ENCODE peak calls at places on chromosomes 12 and 14, in eight cellular contexts. I is psoas muscle; B is osteoblast; M is MM.1S; Q is GM23248; U is testis; J is WERI-Rb-1; E is CD8-positive, alpha-beta memory T cell. C is an unnamed sample.

GRCh38 chr14:93957333-93957710 is 19.0 kb downstream of the ASB2 start:
- DNase-seq in I (peak; percentile 56), B (no peak), M (no peak), Q (no peak), U (no peak), J (no peak), E (no peak), C (no peak)

GRCh38 chr12:126616441-126616840 is 1551.2 kb downstream of the AACS start:
- DNase-seq in I (no peak), B (no peak), M (no peak), Q (no peak), U (no peak), J (no peak), E (no peak), C (no peak)

GRCh38 chr12:69068431-69068830 is 135.5 kb upstream of the CPM start:
- DNase-seq in I (no peak), B (no peak), M (no peak), Q (peak; percentile 58), U (no peak), J (no peak), E (no peak), C (no peak)

GRCh38 chr12:26298785-26299621 is 103.6 kb downstream of the SSPN start:
- DNase-seq in I (no peak), B (peak; percentile 73), M (peak; percentile 90), Q (peak; percentile 92), U (no peak), J (no peak), E (no peak), C (no peak)

GRCh38 chr12:25071366-25071765 is 122.5 kb upstream of the BCAT1 start:
- DNase-seq in I (no peak), B (peak; percentile 52), M (no peak), Q (no peak), U (no peak), J (no peak), E (no peak), C (no peak)

GRCh38 chr12:58877243-58877743 is 43.0 kb downstream of the LRIG3 start:
- DNase-seq in I (no peak), B (peak; percentile 80), M (no peak), Q (peak; percentile 81), U (no peak), J (no peak), E (no peak), C (no peak)

GRCh38 chr14:61472801-61473376 is 151.5 kb downstream of the PRKCH start:
- DNase-seq in I (no peak), B (no peak), M (no peak), Q (peak; percentile 24), U (no peak), J (no peak), E (peak; percentile 65), C (no peak)

GRCh38 chr14:56810341-56810740 is at the start of gene OTX2:
- DNase-seq in I (no peak), B (no peak), M (no peak), Q (no peak), U (no peak), J (peak; percentile 94), E (no peak), C (no peak)

GRCh38 chr14:81990312-81990761 is 456.7 kb upstream of the SEL1L start:
- DNase-seq in I (no peak), B (no peak), M (peak; percentile 36), Q (peak; percentile 46), U (peak; percentile 70), J (peak; percentile 30), E (peak; percentile 4), C (no peak)

GRCh38 chr12:12381982-12382381 is 25.1 kb downstream of the BORCS5 start:
- DNase-seq in I (no peak), B (no peak), M (no peak), Q (no peak), U (no peak), J (no peak), E (no peak), C (no peak)

GRCh38 chr12:12384601-12385321 is 27.9 kb downstream of the BORCS5 start:
- DNase-seq in I (no peak), B (no peak), M (peak; percentile 29), Q (no peak), U (no peak), J (no peak), E (peak; percentile 18), C (no peak)

GRCh38 chr12:12392428-12392827 is 35.5 kb downstream of the BORCS5 start:
- DNase-seq in I (no peak), B (peak; percentile 31), M (no peak), Q (no peak), U (no peak), J (no peak), E (no peak), C (no peak)

DNA sequence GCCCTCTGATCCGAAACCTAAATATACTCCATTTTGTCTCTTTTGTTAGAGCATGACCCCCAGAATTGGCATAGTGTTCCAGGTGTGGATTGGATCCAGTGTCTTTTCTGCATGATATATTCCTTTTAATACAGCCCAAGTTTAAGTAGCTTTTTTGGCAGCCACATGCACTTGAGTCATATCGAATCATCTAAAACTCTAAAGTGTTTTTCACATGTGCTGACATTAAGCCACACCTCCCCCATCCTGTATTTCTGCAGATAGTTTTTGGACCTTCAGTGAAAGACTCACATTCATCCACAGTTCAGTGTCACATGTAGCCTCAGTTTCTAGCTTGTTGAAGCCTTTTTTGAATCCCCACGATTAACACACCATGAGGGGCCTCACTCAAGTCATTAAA is 30.6 kb downstream of the BORCS5 start:
- DNase-seq in I (no peak), B (peak; percentile 38), M (no peak), Q (peak; percentile 88), U (no peak), J (no peak), E (no peak), C (no peak)
- H3K27ac ChIP-seq in I (no peak overlapping the region), B (peak overlapping the region; percentile 20), M (no peak overlapping the region), Q (no peak overlapping the region), U (no peak overlapping the region), J (no peak overlapping the region), E (no peak overlapping the region), C (no peak overlapping the region)

DNA sequence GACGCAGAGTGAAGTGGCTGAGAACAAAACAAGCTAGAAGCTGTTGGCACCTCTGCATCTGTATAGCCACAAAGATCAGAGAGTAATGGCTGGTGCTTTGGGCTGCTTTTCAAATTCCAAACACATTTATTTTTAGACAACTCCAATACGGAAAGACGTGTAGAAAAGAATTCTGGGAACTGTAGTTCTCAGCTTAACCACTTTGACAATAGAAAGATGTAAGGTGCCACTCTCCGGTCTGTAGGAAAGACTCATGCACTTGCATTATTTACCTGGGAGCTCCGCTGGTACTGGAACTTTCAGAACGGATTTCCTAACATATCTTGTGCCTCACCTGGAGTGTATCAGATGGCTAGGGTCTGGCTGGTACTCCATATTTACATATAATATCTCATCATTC is 1.8 kb upstream of the OR4K2 start:
- DNase-seq in I (no peak), B (no peak), M (no peak), Q (no peak), U (no peak), J (no peak), E (no peak), C (no peak)
- H3K9me3 ChIP-seq in I (peaks cover 3% of the 10 kb centered on the region), B (peaks cover 11% of the 10 kb centered on the region), M (no peaks in the 10 kb centered on the region), Q (no peaks in the 10 kb centered on the region), U (no peaks in the 10 kb centered on the region), J (no peaks in the 10 kb centered on the region), E (no peaks in the 10 kb centered on the region), C (no peaks in the 10 kb centered on the region)

DNA sequence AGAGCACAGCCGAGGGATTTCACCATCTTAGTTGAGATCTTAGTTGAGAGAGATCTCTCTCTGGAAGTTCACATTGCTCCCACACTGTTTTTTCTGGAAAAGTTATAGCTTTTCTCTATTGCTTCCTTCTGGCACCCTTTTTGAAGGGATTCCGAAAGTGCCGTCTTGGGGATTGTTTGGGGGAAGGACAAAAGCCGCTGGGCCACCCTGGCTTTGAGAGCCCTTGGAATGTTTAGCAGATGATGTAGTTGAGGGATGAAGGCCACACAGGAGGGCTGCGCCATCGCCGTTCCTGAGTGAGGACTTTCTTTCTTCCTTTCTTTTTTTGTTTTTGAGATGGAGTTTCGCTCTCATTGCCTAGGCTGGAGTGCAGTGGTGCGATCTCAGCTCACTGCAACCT is 17.7 kb downstream of the PLEKHG3 start:
- DNase-seq in I (no peak), B (peak; percentile 80), M (no peak), Q (no peak), U (no peak), J (no peak), E (no peak), C (peak; percentile 49)
- H3K27ac ChIP-seq in I (peak overlapping the region; percentile 41), B (peak overlapping the region; percentile 81), M (no peak overlapping the region), Q (peak overlapping the region; percentile 66), U (peak overlapping the region; percentile 47), J (no peak overlapping the region), E (no peak overlapping the region), C (peak overlapping the region; percentile 20)

GRCh38 chr12:10234562-10234961 is 21.9 kb downstream of the GABARAPL1 start:
- DNase-seq in I (no peak), B (no peak), M (no peak), Q (no peak), U (no peak), J (no peak), E (no peak), C (no peak)
- H3K9me3 ChIP-seq in I (no peaks in the 10 kb centered on the region), B (no peaks in the 10 kb centered on the region), M (no peaks in the 10 kb centered on the region), Q (no peaks in the 10 kb centered on the region), U (no peaks in the 10 kb centered on the region), J (peaks cover 19% of the 10 kb centered on the region), E (no peaks in the 10 kb centered on the region), C (no peaks in the 10 kb centered on the region)

GRCh38 chr14:76546426-76547221 is 170.7 kb downstream of the ESRRB start:
- DNase-seq in I (no peak), B (no peak), M (no peak), Q (peak; percentile 29), U (peak; percentile 76), J (peak; percentile 80), E (no peak), C (no peak)
- H3K27ac ChIP-seq in I (no peak overlapping the region), B (no peak overlapping the region), M (no peak overlapping the region), Q (no peak overlapping the region), U (no peak overlapping the region), J (no peak overlapping the region), E (no peak overlapping the region), C (no peak overlapping the region)

GRCh38 chr12:33533527-33533926 is 93.9 kb upstream of the SYT10 start:
- DNase-seq in I (no peak), B (no peak), M (no peak), Q (no peak), U (no peak), J (no peak), E (no peak), C (no peak)
- H3K9me3 ChIP-seq in I (no peaks in the 10 kb centered on the region), B (no peaks in the 10 kb centered on the region), M (no peaks in the 10 kb centered on the region), Q (peaks cover 3% of the 10 kb centered on the region), U (no peaks in the 10 kb centered on the region), J (no peaks in the 10 kb centered on the region), E (no peaks in the 10 kb centered on the region), C (no peaks in the 10 kb centered on the region)

DNA sequence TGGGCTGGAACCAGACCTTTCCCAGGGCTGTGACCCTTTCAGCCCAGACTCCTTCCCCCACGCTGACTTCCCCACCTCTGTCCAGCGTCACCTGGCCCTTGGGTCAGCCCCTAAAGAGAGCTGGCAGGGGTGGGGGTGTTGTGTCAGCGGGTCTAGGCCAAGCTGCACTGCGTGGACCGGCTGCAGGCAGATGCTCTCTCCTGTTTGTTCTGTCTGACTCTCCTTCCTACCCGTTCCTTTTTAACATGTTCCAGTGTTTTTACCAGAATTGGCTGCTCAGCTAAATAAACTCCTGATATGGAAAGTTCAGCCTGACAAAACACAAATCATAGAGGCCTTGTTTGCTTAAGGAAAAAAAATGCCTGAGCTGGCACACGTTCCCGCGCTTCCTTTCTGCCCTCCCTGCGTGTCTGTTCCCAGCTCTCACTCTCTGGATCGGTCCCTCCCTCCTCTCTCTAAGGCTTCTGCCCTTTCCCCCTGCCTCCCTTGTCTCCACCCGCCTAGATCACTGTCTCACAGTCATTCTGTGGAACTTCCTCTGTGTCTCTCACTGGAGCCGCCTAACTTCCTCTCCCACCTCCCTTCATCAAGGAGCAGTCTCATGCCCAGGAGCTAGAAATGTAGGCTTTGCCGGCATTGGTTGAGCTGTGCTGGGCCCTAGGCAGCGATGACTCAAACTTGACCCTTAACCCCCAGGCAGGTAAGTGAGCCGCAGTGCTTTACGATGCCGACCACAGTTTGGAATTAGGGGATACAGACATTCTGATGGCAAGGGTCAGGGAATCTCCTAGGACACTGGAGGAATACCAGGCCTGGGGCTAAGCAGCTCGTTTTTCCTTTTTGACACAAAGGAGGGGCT is 15.5 kb upstream of the MLXIP start:
- DNase-seq in I (no peak), B (peak; percentile 95), M (no peak), Q (peak; percentile 58), U (peak; percentile 68), J (no peak), E (no peak), C (peak; percentile 83)
- H3K27ac ChIP-seq in I (peak overlapping the region; percentile 60), B (peak overlapping the region; percentile 98), M (no peak overlapping the region), Q (peak overlapping the region; percentile 20), U (peak overlapping the region; percentile 27), J (no peak overlapping the region), E (peak overlapping the region; percentile 54), C (peak overlapping the region; percentile 81)